ENCODE peak calls at places on chromosomes 5 and 9, in seven cellular contexts. M is IMR-90, Q is PC-9, N is NB4, Y is coronary artery, T is AG04450, P is heart right ventricle. L is an unnamed sample.

GRCh38 chr9:84819446-84819845 is 149.9 kb downstream of the NTRK2 start:
- DNase-seq in T (no peak), M (no peak), N (no peak), Y (no peak), Q (no peak), P (no peak), L (no peak)

GRCh38 chr5:131789765-131790164 is 7.1 kb downstream of the FNIP1 start:
- DNase-seq in Y (no peak), N (no peak), M (no peak), P (no peak), Q (no peak), T (no peak), L (no peak)

GRCh38 chr5:177357459-177358332 is at the start of gene RGS14:
- DNase-seq in P (no peak), Q (no peak), Y (no peak), M (peak), T (no peak), N (peak), L (no peak)

GRCh38 chr5:153818626-153819025 is 220.1 kb downstream of the FAM114A2 start:
- DNase-seq in P (no peak), N (no peak), Y (no peak), T (no peak), M (no peak), Q (no peak), L (no peak)

GRCh38 chr5:103444333-103445038 is 118.1 kb downstream of the NUDT12 start:
- DNase-seq in P (no peak), Q (peak), N (no peak), Y (no peak), M (no peak), T (no peak), L (no peak)

GRCh38 chr5:39513236-39513635 is 88.5 kb upstream of the DAB2 start:
- DNase-seq in P (no peak), M (peak), N (no peak), T (no peak), Y (no peak), Q (peak), L (peak)

GRCh38 chr9:6563036-6563435 is 82.5 kb downstream of the GLDC start:
- DNase-seq in P (no peak), M (no peak), N (no peak), Y (no peak), T (no peak), Q (no peak), L (peak)

GRCh38 chr5:63263409-63263808 is 684.8 kb downstream of the LRRC70 start:
- DNase-seq in Q (no peak), N (no peak), T (no peak), P (no peak), Y (no peak), M (no peak), L (peak)

GRCh38 chr5:123855630-123856029 is 343.7 kb downstream of the CSNK1G3 start:
- DNase-seq in T (no peak), P (no peak), Y (no peak), Q (no peak), M (no peak), N (no peak), L (no peak)

GRCh38 chr9:127336086-127336485 is 60.9 kb upstream of the SLC2A8 start:
- DNase-seq in T (no peak), P (no peak), N (no peak), Y (no peak), Q (no peak), M (peak), L (peak)

GRCh38 chr9:77896269-77897245 is 135.1 kb downstream of the GNAQ start:
- DNase-seq in T (no peak), M (no peak), P (no peak), Q (no peak), Y (no peak), N (peak), L (no peak)

GRCh38 chr9:24434183-24434582 is 111.5 kb downstream of the IZUMO3 start:
- DNase-seq in Q (no peak), N (no peak), M (no peak), P (no peak), T (no peak), Y (no peak), L (no peak)

GRCh38 chr5:14180437-14180836 is 37.3 kb downstream of the TRIO start:
- DNase-seq in Y (no peak), T (no peak), P (no peak), M (no peak), N (no peak), Q (no peak), L (no peak)

GRCh38 chr9:133839822-133840329 is 101.7 kb upstream of the SARDH start:
- DNase-seq in Y (no peak), T (no peak), Q (no peak), M (peak), N (peak), P (peak), L (no peak)

GRCh38 chr9:108776920-108777650 is 78.7 kb downstream of the ACTL7B start:
- DNase-seq in Y (no peak), N (peak), P (no peak), T (no peak), M (peak), Q (peak), L (peak)

GRCh38 chr5:149962040-149962439 is 1.5 kb downstream of the SLC26A2 start:
- DNase-seq in Q (no peak), M (peak), T (no peak), Y (no peak), P (no peak), N (peak), L (peak)

GRCh38 chr5:53407373-53407772 is 73.1 kb upstream of the FST start:
- DNase-seq in Y (no peak), Q (no peak), P (no peak), M (peak), N (no peak), T (no peak), L (peak)

GRCh38 chr5:59517926-59518585 is 375.5 kb downstream of the PDE4D start:
- DNase-seq in N (no peak), M (peak), Q (no peak), Y (no peak), P (no peak), T (peak), L (peak)

GRCh38 chr9:95874989-95875304 is 544 bp upstream of the ERCC6L2 start:
- DNase-seq in M (no peak), Y (peak), P (peak), Q (peak), N (peak), T (no peak), L (no peak)

GRCh38 chr5:95941756-95942155 is 19.9 kb downstream of the ELL2 start:
- DNase-seq in T (no peak), Q (no peak), M (no peak), N (no peak), Y (no peak), P (no peak), L (no peak)

GRCh38 chr5:95942414-95942813 is 19.2 kb downstream of the ELL2 start:
- DNase-seq in N (no peak), Q (no peak), M (no peak), Y (no peak), T (no peak), P (no peak), L (no peak)

GRCh38 chr5:95939465-95939864 is 22.2 kb downstream of the ELL2 start:
- DNase-seq in P (no peak), M (no peak), N (no peak), T (no peak), Y (no peak), Q (no peak), L (no peak)

GRCh38 chr5:95942968-95943367 is 18.7 kb downstream of the ELL2 start:
- DNase-seq in T (no peak), M (no peak), Y (no peak), N (no peak), P (no peak), Q (no peak), L (no peak)

GRCh38 chr5:95940758-95941682 is 20.6 kb downstream of the ELL2 start:
- DNase-seq in Y (no peak), Q (no peak), M (no peak), N (no peak), P (no peak), T (no peak), L (no peak)
- H3K4me3 ChIP-seq in Y (no peak), Q (no peak), M (no peak), N (no peak), P (no peak), T (no peak), L (no peak)

DNA sequence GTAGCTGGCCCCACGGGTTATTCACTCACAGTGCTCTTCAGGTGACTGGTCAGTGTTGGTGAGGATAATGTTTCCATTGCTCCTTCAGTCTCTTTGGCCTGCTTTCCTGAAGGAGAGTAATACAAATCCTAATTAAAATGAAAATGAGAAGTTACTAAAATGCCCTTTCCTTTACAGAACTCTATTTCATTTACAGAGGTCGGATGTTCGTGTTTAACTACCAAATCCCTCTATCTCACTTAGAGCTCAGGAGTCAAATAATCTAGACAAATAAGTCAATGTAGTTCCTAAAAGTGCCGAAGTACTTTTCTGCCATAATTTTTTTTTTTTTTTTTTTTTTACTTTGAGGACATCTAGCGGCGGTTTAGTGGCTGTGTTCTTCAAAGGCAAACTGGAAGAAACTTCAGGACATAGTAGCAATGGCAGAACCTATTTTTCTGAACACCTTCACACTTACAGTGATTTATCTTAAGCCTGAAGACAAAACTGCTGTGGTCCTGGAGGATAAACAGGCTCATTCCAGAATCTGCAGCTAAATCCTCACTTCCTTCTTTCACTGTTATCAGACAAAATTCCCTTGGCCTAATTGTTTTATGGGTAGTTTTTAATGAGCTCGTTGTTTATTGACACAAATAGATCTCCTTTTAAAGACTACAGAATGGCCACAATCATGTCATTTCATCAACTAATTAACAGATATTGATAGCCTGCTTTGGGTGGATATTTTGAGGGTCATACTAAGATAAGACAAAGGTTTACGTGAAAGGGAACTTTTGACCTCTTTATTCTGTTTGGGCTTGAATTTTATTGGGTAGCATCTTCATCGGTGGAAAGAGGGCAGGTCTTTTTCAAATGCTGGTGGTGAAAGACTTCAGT is 207.6 kb upstream of the DMRTA1 start:
- DNase-seq in Q (peak), N (no peak), P (no peak), T (no peak), Y (no peak), M (peak), L (peak)
- TF ChIP-seq CTCF in Q (peak), N (no peak), P (peak), T (peak), Y (no peak), M (peak), L (peak)

DNA sequence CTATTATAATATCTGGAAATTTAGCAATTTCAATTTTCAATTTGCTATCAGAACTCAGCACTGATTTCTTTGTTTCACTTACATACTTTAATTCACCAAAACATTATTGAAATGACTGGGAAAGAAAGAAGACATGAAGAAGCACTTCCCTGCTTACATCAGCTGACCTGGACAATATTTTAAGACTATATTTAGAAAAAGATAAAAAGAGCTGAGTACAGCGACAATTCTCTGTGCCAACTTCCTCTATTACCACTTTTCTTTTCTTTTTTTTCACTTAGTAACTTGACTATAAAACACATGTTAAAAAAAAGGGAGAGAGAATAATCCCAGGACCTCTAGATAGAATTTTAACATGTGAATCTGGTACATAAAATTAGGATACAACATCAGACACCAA is 35.6 kb downstream of the MEF2C start:
- DNase-seq in M (no peak), T (no peak), P (no peak), Q (no peak), N (no peak), Y (no peak), L (no peak)
- H3K4me3 ChIP-seq in M (no peak), T (no peak), P (no peak), Q (no peak), N (no peak), Y (no peak), L (no peak)

GRCh38 chr9:28005779-28006178 is 432.5 kb upstream of the C9orf72 start:
- DNase-seq in M (no peak), Y (no peak), T (no peak), P (no peak), N (no peak), Q (no peak), L (no peak)
- TF ChIP-seq CTCF in M (no peak), Y (no peak), T (no peak), P (no peak), N (no peak), Q (no peak), L (no peak)